ENCODE peak calls at places on chromosomes 4 and X, in ten cellular contexts. One of them, this sample, is unnamed.

GRCh38 chr4:125677665-125678307 is 363.0 kb downstream of the FAT4 start:
- DNase-seq in adipocyte: peak
- DNase-seq in fibroblast of lung: peak
- DNase-seq in cardiac fibroblast: no peak
- DNase-seq in fibroblast of mammary gland: no peak
- DNase-seq in suprapubic skin: no peak
- DNase-seq in effector memory CD4-positive, alpha-beta T cell: no peak
- DNase-seq in right atrium auricular region: no peak
- DNase-seq in HepG2: no peak
- DNase-seq in AG09309: no peak
- DNase-seq in this sample: no peak

GRCh38 chr4:85756938-85757337 is 282.0 kb downstream of the ARHGAP24 start:
- DNase-seq in suprapubic skin: no peak
- DNase-seq in HepG2: no peak
- DNase-seq in adipocyte: peak
- DNase-seq in effector memory CD4-positive, alpha-beta T cell: no peak
- DNase-seq in right atrium auricular region: no peak
- DNase-seq in cardiac fibroblast: peak
- DNase-seq in fibroblast of lung: peak
- DNase-seq in AG09309: no peak
- DNase-seq in fibroblast of mammary gland: peak
- DNase-seq in this sample: no peak

GRCh38 chr4:139416073-139416673 is 37.7 kb upstream of the RAB33B start:
- DNase-seq in AG09309: peak
- DNase-seq in fibroblast of lung: peak
- DNase-seq in suprapubic skin: no peak
- DNase-seq in effector memory CD4-positive, alpha-beta T cell: no peak
- DNase-seq in fibroblast of mammary gland: peak
- DNase-seq in right atrium auricular region: no peak
- DNase-seq in cardiac fibroblast: peak
- DNase-seq in HepG2: peak
- DNase-seq in adipocyte: peak
- DNase-seq in this sample: no peak

GRCh38 chrX:103687696-103688191 is 1.2 kb upstream of the MORF4L2 start:
- DNase-seq in right atrium auricular region: peak
- DNase-seq in adipocyte: peak
- DNase-seq in HepG2: peak
- DNase-seq in cardiac fibroblast: peak
- DNase-seq in suprapubic skin: peak
- DNase-seq in AG09309: peak
- DNase-seq in fibroblast of lung: peak
- DNase-seq in effector memory CD4-positive, alpha-beta T cell: peak
- DNase-seq in fibroblast of mammary gland: peak
- DNase-seq in this sample: peak

GRCh38 chr4:48665555-48666186 is 114.4 kb downstream of the FRYL start:
- DNase-seq in fibroblast of lung: no peak
- DNase-seq in cardiac fibroblast: peak
- DNase-seq in right atrium auricular region: no peak
- DNase-seq in fibroblast of mammary gland: peak
- DNase-seq in effector memory CD4-positive, alpha-beta T cell: no peak
- DNase-seq in adipocyte: no peak
- DNase-seq in suprapubic skin: no peak
- DNase-seq in AG09309: no peak
- DNase-seq in HepG2: no peak
- DNase-seq in this sample: no peak

GRCh38 chr4:184318852-184319251 is 101.2 kb upstream of the ENPP6 start:
- DNase-seq in fibroblast of lung: no peak
- DNase-seq in AG09309: no peak
- DNase-seq in cardiac fibroblast: no peak
- DNase-seq in HepG2: no peak
- DNase-seq in right atrium auricular region: no peak
- DNase-seq in fibroblast of mammary gland: no peak
- DNase-seq in suprapubic skin: no peak
- DNase-seq in effector memory CD4-positive, alpha-beta T cell: no peak
- DNase-seq in adipocyte: no peak
- DNase-seq in this sample: no peak

GRCh38 chr4:121226362-121226761 is 62.2 kb upstream of the TNIP3 start:
- DNase-seq in AG09309: no peak
- DNase-seq in right atrium auricular region: no peak
- DNase-seq in HepG2: no peak
- DNase-seq in fibroblast of mammary gland: no peak
- DNase-seq in fibroblast of lung: no peak
- DNase-seq in adipocyte: no peak
- DNase-seq in suprapubic skin: no peak
- DNase-seq in effector memory CD4-positive, alpha-beta T cell: no peak
- DNase-seq in cardiac fibroblast: no peak
- DNase-seq in this sample: no peak

GRCh38 chrX:107629533-107629909 is 1.2 kb downstream of the PRPS1 start:
- DNase-seq in fibroblast of lung: peak
- DNase-seq in suprapubic skin: no peak
- DNase-seq in fibroblast of mammary gland: peak
- DNase-seq in effector memory CD4-positive, alpha-beta T cell: no peak
- DNase-seq in right atrium auricular region: no peak
- DNase-seq in adipocyte: peak
- DNase-seq in HepG2: peak
- DNase-seq in AG09309: no peak
- DNase-seq in cardiac fibroblast: peak
- DNase-seq in this sample: no peak

GRCh38 chr4:69594382-69594781 is 45.1 kb downstream of the UGT2A2 start:
- DNase-seq in suprapubic skin: no peak
- DNase-seq in AG09309: no peak
- DNase-seq in adipocyte: no peak
- DNase-seq in cardiac fibroblast: no peak
- DNase-seq in fibroblast of mammary gland: no peak
- DNase-seq in effector memory CD4-positive, alpha-beta T cell: no peak
- DNase-seq in fibroblast of lung: no peak
- DNase-seq in HepG2: peak
- DNase-seq in right atrium auricular region: no peak
- DNase-seq in this sample: no peak
- H3K4me3 ChIP-seq in suprapubic skin: no peak
- H3K4me3 ChIP-seq in AG09309: no peak
- H3K4me3 ChIP-seq in adipocyte: no peak
- H3K4me3 ChIP-seq in cardiac fibroblast: no peak
- H3K4me3 ChIP-seq in fibroblast of mammary gland: no peak
- H3K4me3 ChIP-seq in effector memory CD4-positive, alpha-beta T cell: no peak
- H3K4me3 ChIP-seq in fibroblast of lung: no peak
- H3K4me3 ChIP-seq in HepG2: no peak
- H3K4me3 ChIP-seq in right atrium auricular region: no peak
- H3K4me3 ChIP-seq in this sample: no peak

GRCh38 chrX:154751669-154752271 is 893 bp upstream of the GAB3 start:
- DNase-seq in adipocyte: no peak
- DNase-seq in suprapubic skin: no peak
- DNase-seq in fibroblast of lung: no peak
- DNase-seq in fibroblast of mammary gland: no peak
- DNase-seq in AG09309: no peak
- DNase-seq in cardiac fibroblast: no peak
- DNase-seq in effector memory CD4-positive, alpha-beta T cell: no peak
- DNase-seq in HepG2: no peak
- DNase-seq in right atrium auricular region: no peak
- DNase-seq in this sample: no peak
- H3K4me3 ChIP-seq in adipocyte: no peak
- H3K4me3 ChIP-seq in suprapubic skin: no peak
- H3K4me3 ChIP-seq in fibroblast of lung: no peak
- H3K4me3 ChIP-seq in fibroblast of mammary gland: no peak
- H3K4me3 ChIP-seq in AG09309: no peak
- H3K4me3 ChIP-seq in cardiac fibroblast: no peak
- H3K4me3 ChIP-seq in effector memory CD4-positive, alpha-beta T cell: no peak
- H3K4me3 ChIP-seq in HepG2: no peak
- H3K4me3 ChIP-seq in right atrium auricular region: peak
- H3K4me3 ChIP-seq in this sample: no peak

DNA sequence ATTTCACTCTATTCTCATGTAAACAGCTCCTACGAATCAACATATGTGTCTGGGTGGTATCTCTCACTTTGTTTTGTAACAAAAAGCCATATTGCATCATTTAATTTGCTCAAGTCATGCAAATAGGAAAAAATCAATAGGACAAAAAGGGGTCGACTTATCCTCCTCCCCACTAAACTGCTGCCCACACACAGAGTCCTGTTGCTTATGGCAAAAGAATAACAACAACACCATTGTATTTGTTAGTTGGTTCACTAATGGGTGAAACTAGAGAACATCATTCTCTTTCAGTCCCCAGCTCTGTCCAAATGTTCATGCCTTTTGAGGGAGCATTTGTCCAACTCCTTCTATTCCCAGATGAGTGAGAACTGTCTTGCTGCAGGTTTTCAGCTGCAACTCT is 2.1 kb downstream of the HHIP start:
- DNase-seq in HepG2: no peak
- DNase-seq in cardiac fibroblast: peak
- DNase-seq in right atrium auricular region: no peak
- DNase-seq in adipocyte: no peak
- DNase-seq in AG09309: no peak
- DNase-seq in fibroblast of mammary gland: no peak
- DNase-seq in fibroblast of lung: no peak
- DNase-seq in suprapubic skin: no peak
- DNase-seq in effector memory CD4-positive, alpha-beta T cell: no peak
- DNase-seq in this sample: no peak
- H3K4me3 ChIP-seq in HepG2: no peak
- H3K4me3 ChIP-seq in cardiac fibroblast: peak
- H3K4me3 ChIP-seq in right atrium auricular region: no peak
- H3K4me3 ChIP-seq in adipocyte: no peak
- H3K4me3 ChIP-seq in AG09309: no peak
- H3K4me3 ChIP-seq in fibroblast of mammary gland: no peak
- H3K4me3 ChIP-seq in fibroblast of lung: no peak
- H3K4me3 ChIP-seq in suprapubic skin: no peak
- H3K4me3 ChIP-seq in effector memory CD4-positive, alpha-beta T cell: no peak
- H3K4me3 ChIP-seq in this sample: no peak

DNA sequence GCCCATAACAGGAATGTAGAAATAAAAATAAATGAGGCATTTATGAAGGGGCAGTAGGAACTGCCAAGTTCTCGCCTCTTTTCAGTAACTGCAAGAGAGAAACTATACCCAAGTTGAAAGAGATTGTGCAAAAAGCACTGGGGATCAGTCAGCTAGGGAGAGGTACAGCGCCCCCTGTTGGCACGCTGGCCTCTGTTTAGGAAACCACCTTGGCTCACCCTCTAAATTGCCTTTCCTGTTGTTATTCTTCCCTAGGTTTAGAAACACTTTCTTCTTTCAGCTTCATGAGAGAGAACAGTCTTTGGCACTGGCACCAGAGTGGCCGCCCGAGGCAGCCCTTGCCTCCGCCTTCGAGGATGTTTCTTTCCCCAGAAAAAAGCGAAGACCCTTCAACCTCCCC is 348.5 kb downstream of the MID1IP1 start:
- DNase-seq in AG09309: peak
- DNase-seq in cardiac fibroblast: peak
- DNase-seq in effector memory CD4-positive, alpha-beta T cell: no peak
- DNase-seq in fibroblast of lung: peak
- DNase-seq in suprapubic skin: peak
- DNase-seq in fibroblast of mammary gland: peak
- DNase-seq in right atrium auricular region: peak
- DNase-seq in HepG2: peak
- DNase-seq in adipocyte: peak
- DNase-seq in this sample: peak
- H3K4me3 ChIP-seq in AG09309: no peak
- H3K4me3 ChIP-seq in cardiac fibroblast: no peak
- H3K4me3 ChIP-seq in effector memory CD4-positive, alpha-beta T cell: no peak
- H3K4me3 ChIP-seq in fibroblast of lung: no peak
- H3K4me3 ChIP-seq in suprapubic skin: no peak
- H3K4me3 ChIP-seq in fibroblast of mammary gland: no peak
- H3K4me3 ChIP-seq in right atrium auricular region: no peak
- H3K4me3 ChIP-seq in HepG2: no peak
- H3K4me3 ChIP-seq in adipocyte: no peak
- H3K4me3 ChIP-seq in this sample: no peak

This sample was measured in tibial artery.